ENCODE peak calls at places on chromosomes 3 and 15, in six cellular contexts. O is IMR-90, S is neuronal stem cell, J is H1, H is mesenchymal stem cell, C is trophoblast cell. G is an unnamed sample.

GRCh38 chr3:14397531-14397930 is 4.9 kb upstream of the SLC6A6 start:
- DNase-seq in J (no peak), C (no peak), O (no peak), S (no peak), H (no peak), G (no peak)

GRCh38 chr15:88982304-88982945 is 69.2 kb upstream of the MFGE8 start:
- DNase-seq in C (no peak), S (no peak), O (peak; percentile 83), J (no peak), H (peak; percentile 81), G (no peak)

GRCh38 chr15:92921215-92922131 is 21.3 kb downstream of the CHD2 start:
- DNase-seq in H (peak; percentile 43), O (peak; percentile 73), S (no peak), J (no peak), C (peak; percentile 83), G (no peak)

GRCh38 chr15:25850154-25851111 is 12.7 kb downstream of the ATP10A start:
- DNase-seq in H (peak; percentile 14), C (peak; percentile 29), J (peak; percentile 64), S (peak; percentile 30), O (peak; percentile 70), G (peak; percentile 70)

GRCh38 chr15:68821898-68822380 is 1.2 kb upstream of the ANP32A start:
- DNase-seq in H (peak; percentile 22), C (no peak), S (no peak), J (no peak), O (no peak), G (no peak)

GRCh38 chr3:29099296-29099695 is 181.6 kb upstream of the RBMS3 start:
- DNase-seq in H (peak; percentile 13), C (no peak), S (no peak), O (peak; percentile 10), J (no peak), G (no peak)

GRCh38 chr15:63858881-63859280 is 25.1 kb upstream of the HERC1 start:
- DNase-seq in S (no peak), H (peak; percentile 6), C (peak; percentile 82), O (peak; percentile 41), J (no peak), G (no peak)

GRCh38 chr3:45125550-45126026 is 20.6 kb downstream of the CDCP1 start:
- DNase-seq in J (no peak), S (no peak), H (no peak), O (no peak), C (no peak), G (no peak)

GRCh38 chr15:74773731-74774252 is 8.1 kb upstream of the CSK start:
- DNase-seq in H (no peak), O (no peak), S (no peak), J (no peak), C (no peak), G (no peak)

GRCh38 chr3:126773783-126774182 is 69.7 kb downstream of the CHCHD6 start:
- DNase-seq in C (no peak), J (no peak), H (no peak), O (peak; percentile 32), S (no peak), G (no peak)

GRCh38 chr3:110343376-110343775 is 728.2 kb upstream of the NECTIN3 start:
- DNase-seq in J (no peak), S (peak; percentile 8), C (no peak), H (peak; percentile 51), O (peak; percentile 33), G (no peak)

GRCh38 chr3:71245971-71246860 is 337.3 kb downstream of the FOXP1 start:
- DNase-seq in C (no peak), O (no peak), J (no peak), S (no peak), H (no peak), G (no peak)

GRCh38 chr3:47613723-47614122 is 35.1 kb upstream of the CSPG5 start:
- DNase-seq in C (no peak), O (no peak), H (no peak), J (no peak), S (no peak), G (no peak)
- H3K27ac ChIP-seq in C (no peak overlapping the region), O (no peak overlapping the region), H (no peak overlapping the region), J (no peak overlapping the region), S (no peak overlapping the region), G (no peak overlapping the region)

DNA sequence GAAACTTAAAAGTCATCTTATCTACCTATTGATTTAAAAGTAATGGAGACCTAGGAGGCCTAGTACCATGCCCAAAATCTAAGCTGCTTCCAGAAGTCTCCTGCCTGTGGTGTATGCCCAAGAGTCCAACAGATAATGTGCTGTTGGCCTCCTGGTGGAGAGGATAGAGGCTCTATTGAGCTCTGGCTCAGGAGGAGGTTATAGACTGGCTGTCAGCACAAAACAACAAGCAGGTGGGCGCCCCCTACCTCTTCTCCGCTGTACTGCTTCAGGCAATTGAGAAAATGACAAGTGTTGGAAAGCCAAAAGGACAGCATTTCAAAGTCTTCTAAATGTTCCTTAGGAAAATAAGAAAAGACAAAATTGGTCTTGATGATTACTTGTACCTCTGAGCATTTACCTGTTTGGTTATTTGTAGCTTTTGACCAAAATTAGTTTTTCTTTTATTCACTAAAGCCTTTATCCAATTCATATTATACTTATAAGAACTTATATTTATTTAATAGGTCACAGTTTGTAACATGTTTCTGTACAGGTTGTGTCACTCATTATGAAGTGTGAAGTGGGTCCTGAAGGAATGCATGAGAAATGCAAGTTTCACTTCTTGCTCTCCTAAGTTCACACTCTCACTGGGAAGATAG is 17.2 kb upstream of the GNB5 start:
- DNase-seq in S (peak; percentile 67), H (peak; percentile 72), C (peak; percentile 67), J (peak; percentile 95), O (peak; percentile 67), G (peak; percentile 78)
- H3K14ac ChIP-seq in S (no peak overlapping the region), H (no peak overlapping the region), C (no peak overlapping the region), J (no peak overlapping the region), O (no peak overlapping the region), G (no peak overlapping the region)

DNA sequence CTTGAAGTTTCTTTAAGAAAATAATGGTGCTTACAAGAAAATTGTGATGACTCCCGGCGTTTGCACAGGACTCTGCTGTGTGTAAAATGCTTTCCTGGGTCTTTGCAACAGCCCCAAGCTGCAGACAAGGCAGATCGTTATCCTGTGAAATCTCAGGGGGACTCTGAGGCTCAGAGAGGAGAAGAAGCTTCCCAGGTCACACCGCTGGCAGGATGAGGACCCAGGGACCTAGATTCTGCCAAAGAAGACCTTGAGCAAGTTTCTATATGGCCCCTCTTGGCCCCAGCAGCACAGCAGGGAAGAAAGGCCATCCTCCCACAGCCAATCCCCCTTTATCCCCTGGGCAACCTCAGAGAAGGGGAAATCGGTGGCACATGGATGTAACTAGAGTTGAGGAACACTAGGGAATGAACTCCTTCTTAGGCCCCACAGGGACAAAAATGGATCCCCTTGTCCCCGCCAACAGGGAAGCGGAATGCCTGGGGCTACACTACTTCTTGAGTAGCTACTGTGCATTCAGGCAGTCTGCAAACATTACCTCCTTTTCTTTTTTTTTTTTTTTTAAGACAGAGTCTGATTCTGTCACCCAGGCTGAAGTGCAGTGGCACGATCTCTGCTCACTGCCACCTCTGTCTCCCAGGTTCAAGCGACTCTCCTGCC is 72.8 kb downstream of the CPN2 start:
- DNase-seq in J (no peak), H (no peak), C (no peak), S (no peak), O (no peak), G (peak; percentile 11)
- H3K27ac ChIP-seq in J (no peak overlapping the region), H (no peak overlapping the region), C (no peak overlapping the region), S (no peak overlapping the region), O (peak overlapping the region; percentile 23), G (no peak overlapping the region)

DNA sequence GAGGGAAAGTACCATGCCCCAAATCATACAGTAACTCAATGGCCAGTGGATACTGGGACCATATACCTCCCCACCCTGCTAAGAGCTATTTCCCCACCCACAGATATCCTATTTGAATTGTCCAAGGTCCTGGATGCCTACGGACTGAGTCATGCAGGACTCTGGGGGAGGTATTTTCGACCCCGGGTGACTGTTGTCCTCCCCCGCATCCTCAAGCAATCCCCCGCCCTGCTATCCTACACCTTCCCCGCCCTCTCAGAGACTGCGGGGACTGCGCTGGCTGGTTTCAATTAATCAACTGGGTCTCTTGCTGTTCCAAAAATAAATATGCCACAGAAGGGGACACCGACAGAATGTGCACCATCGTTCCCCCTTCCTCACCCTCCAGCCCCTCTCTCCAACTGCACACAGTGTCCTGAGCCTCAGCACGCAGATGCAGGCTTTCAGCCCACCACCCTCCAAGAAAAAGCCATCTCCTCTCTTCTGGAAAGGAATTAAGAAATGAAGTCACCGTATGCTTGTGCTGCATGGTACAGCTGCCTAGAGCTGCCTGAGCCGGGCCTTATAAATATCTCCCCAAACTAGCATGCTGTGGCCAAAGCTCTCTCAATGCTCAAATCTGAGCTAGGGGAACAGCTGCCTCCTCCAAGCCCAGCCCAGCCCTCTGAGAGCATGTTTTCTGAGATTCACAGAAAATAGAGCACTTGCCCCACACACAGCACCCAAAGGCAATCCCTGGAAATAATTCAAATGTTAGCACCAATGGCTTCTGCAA is 8.2 kb downstream of the CAV3 start:
- DNase-seq in O (peak; percentile 86), C (no peak), J (no peak), S (peak; percentile 67), H (peak; percentile 65), G (peak; percentile 87)
- H3K14ac ChIP-seq in O (peak overlapping the region; percentile 18), C (no peak overlapping the region), J (no peak overlapping the region), S (no peak overlapping the region), H (no peak overlapping the region), G (no peak overlapping the region)

GRCh38 chr3:129699635-129700034 is 93.2 kb upstream of the PLXND1 start:
- DNase-seq in S (no peak), C (no peak), J (no peak), O (no peak), H (no peak), G (no peak)

GRCh38 chr3:129703913-129704312 is 97.4 kb upstream of the PLXND1 start:
- DNase-seq in H (no peak), C (no peak), O (peak; percentile 1), S (no peak), J (no peak), G (no peak)

GRCh38 chr3:129702934-129703712 is 96.6 kb upstream of the PLXND1 start:
- DNase-seq in C (no peak), O (peak; percentile 6), J (no peak), S (no peak), H (no peak), G (no peak)

GRCh38 chr3:129699199-129699598 is 92.7 kb upstream of the PLXND1 start:
- DNase-seq in C (no peak), O (no peak), H (no peak), S (no peak), J (no peak), G (no peak)

DNA sequence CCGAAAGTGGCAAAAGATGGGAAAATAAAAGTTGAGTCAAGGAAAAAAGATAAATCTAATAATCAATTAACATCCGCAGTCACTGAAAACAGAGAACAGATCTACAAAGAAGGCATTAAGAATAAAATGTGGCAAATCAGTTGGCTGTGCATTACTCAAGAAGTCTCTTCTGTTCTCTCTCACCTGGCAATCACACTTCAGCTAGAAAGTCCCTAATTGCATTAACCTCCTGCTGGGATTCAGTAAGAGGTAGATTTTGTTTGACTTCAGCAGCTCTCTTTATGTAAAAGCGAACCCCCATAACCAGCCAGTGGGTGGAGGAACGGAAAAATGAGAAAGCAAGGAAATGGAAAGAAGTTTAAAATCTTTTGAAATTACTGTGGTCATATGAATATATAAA is 94.7 kb upstream of the PLXND1 start:
- DNase-seq in C (no peak), O (no peak), S (no peak), H (no peak), J (no peak), G (no peak)
- H3K27ac ChIP-seq in C (no peak overlapping the region), O (no peak overlapping the region), S (peak overlapping the region; percentile 16), H (no peak overlapping the region), J (no peak overlapping the region), G (no peak overlapping the region)